ENCODE peak calls at places on chromosomes 3 and 15, in four cellular contexts. Q, W, V and I are unnamed samples.

GRCh38 chr3:185976977-185977678 is 39.3 kb upstream of the TRA2B start:
- DNase-seq in Q (peak), W (peak), V (peak), I (peak)

GRCh38 chr3:52315977-52316764 is at the start of gene DNAH1:
- DNase-seq in Q (no peak), W (no peak), V (no peak), I (no peak)

GRCh38 chr3:183298708-183299153 is 45.7 kb downstream of the B3GNT5 start:
- DNase-seq in Q (peak), W (peak), V (peak), I (peak)

GRCh38 chr15:100725121-100726069 is 123.0 kb downstream of the ASB7 start:
- DNase-seq in Q (no peak), W (no peak), V (no peak), I (no peak)

GRCh38 chr15:90478981-90479481 is 50.7 kb upstream of the CRTC3 start:
- DNase-seq in Q (no peak), W (no peak), V (no peak), I (no peak)

GRCh38 chr3:129116482-129116946 is 5.1 kb downstream of the RAB43 start:
- DNase-seq in Q (no peak), W (no peak), V (no peak), I (no peak)

GRCh38 chr15:50744601-50745000 is 20.9 kb downstream of the SPPL2A start:
- DNase-seq in Q (no peak), W (no peak), V (no peak), I (no peak)

GRCh38 chr15:100202309-100202943 is 139.3 kb downstream of the ADAMTS17 start:
- DNase-seq in Q (no peak), W (no peak), V (no peak), I (no peak)

GRCh38 chr15:41968738-41969137 is 3.6 kb downstream of the EHD4 start:
- DNase-seq in Q (no peak), W (no peak), V (no peak), I (no peak)

GRCh38 chr15:50116477-50116876 is 2.6 kb downstream of the ATP8B4 start:
- DNase-seq in Q (no peak), W (no peak), V (no peak), I (no peak)

GRCh38 chr3:69370156-69370944 is 15.5 kb downstream of the FRMD4B start:
- DNase-seq in Q (peak), W (peak), V (no peak), I (no peak)

GRCh38 chr15:49313650-49314049 is 109.4 kb upstream of the FGF7 start:
- DNase-seq in Q (peak), W (no peak), V (no peak), I (no peak)

GRCh38 chr15:80800067-80800466 is 20.9 kb downstream of the CEMIP start:
- DNase-seq in Q (no peak), W (no peak), V (no peak), I (no peak)

GRCh38 chr15:91141102-91141501 is 41.0 kb downstream of the SV2B start:
- DNase-seq in Q (no peak), W (no peak), V (no peak), I (no peak)

GRCh38 chr15:36430721-36431265 is 148.6 kb upstream of the CDIN1 start:
- DNase-seq in Q (no peak), W (no peak), V (no peak), I (no peak)

GRCh38 chr15:101009176-101009575 is 90.0 kb downstream of the LRRK1 start:
- DNase-seq in Q (no peak), W (no peak), V (no peak), I (no peak)

GRCh38 chr15:85973584-85974347 is 105.9 kb upstream of the AGBL1 start:
- DNase-seq in Q (no peak), W (no peak), V (no peak), I (no peak)

GRCh38 chr15:70508561-70509281 is 254.6 kb downstream of the UACA start:
- DNase-seq in Q (peak), W (no peak), V (no peak), I (no peak)

GRCh38 chr15:100879046-100879445 is 585 bp upstream of the ALDH1A3 start:
- DNase-seq in Q (peak), W (no peak), V (no peak), I (no peak)

GRCh38 chr3:188974856-188975611 is 196.7 kb upstream of the TPRG1 start:
- DNase-seq in Q (no peak), W (no peak), V (no peak), I (no peak)

GRCh38 chr3:135908225-135908624 is 57.3 kb upstream of the PPP2R3A start:
- DNase-seq in Q (peak), W (no peak), V (no peak), I (no peak)

GRCh38 chr3:185460719-185461350 is 38.0 kb downstream of the TMEM41A start:
- DNase-seq in Q (peak), W (no peak), V (no peak), I (no peak)

GRCh38 chr3:117454236-117454635 is 744.7 kb downstream of the TUSC7 start:
- DNase-seq in Q (no peak), W (no peak), V (no peak), I (no peak)

GRCh38 chr15:39908186-39908585 is 11.9 kb downstream of the GPR176 start:
- DNase-seq in Q (peak), W (no peak), V (no peak), I (no peak)

GRCh38 chr3:52094591-52095485 is 38.5 kb upstream of the DUSP7 start:
- DNase-seq in Q (no peak), W (no peak), V (no peak), I (peak)

GRCh38 chr3:187958432-187959003 is 195.4 kb upstream of the LPP start:
- DNase-seq in Q (no peak), W (no peak), V (no peak), I (no peak)

GRCh38 chr3:134897391-134898131 is 102.5 kb downstream of the EPHB1 start:
- DNase-seq in Q (no peak), W (no peak), V (no peak), I (no peak)

GRCh38 chr3:126358038-126358815 is 1.0 kb upstream of the KLF15 start:
- DNase-seq in Q (no peak), W (no peak), V (peak), I (peak)

GRCh38 chr3:33437556-33438283 is 2.5 kb downstream of the UBP1 start:
- DNase-seq in Q (no peak), W (peak), V (no peak), I (no peak)

GRCh38 chr3:114624676-114625181 is 330.9 kb downstream of the TIGIT start:
- DNase-seq in Q (peak), W (peak), V (peak), I (peak)

GRCh38 chr15:61989698-61990097 is 70.5 kb downstream of the VPS13C start:
- DNase-seq in Q (no peak), W (no peak), V (no peak), I (no peak)

GRCh38 chr3:126493731-126494130 is 18.0 kb upstream of the ZXDC start:
- DNase-seq in Q (no peak), W (no peak), V (no peak), I (no peak)

GRCh38 chr3:149386299-149386606 is 8.8 kb upstream of the TM4SF1 start:
- DNase-seq in Q (no peak), W (no peak), V (no peak), I (no peak)

GRCh38 chr3:195752538-195753331 is 32.0 kb downstream of the MUC20 start:
- DNase-seq in Q (no peak), W (no peak), V (no peak), I (no peak)

GRCh38 chr3:186108106-186108940 is 566 bp downstream of the ETV5 start:
- DNase-seq in Q (peak), W (peak), V (peak), I (no peak)

GRCh38 chr3:73529280-73530029 is 95.3 kb downstream of the PDZRN3 start:
- DNase-seq in Q (no peak), W (no peak), V (no peak), I (no peak)

GRCh38 chr3:45872569-45872968 is 13.8 kb upstream of the CCR9 start:
- DNase-seq in Q (no peak), W (no peak), V (no peak), I (no peak)

GRCh38 chr3:180679178-180680096 is at the start of gene CCDC39:
- DNase-seq in Q (peak), W (peak), V (no peak), I (peak)

GRCh38 chr3:120177907-120178306 is 83.7 kb upstream of the GSK3B start:
- DNase-seq in Q (no peak), W (no peak), V (no peak), I (no peak)

GRCh38 chr3:124656531-124656930 is 73.7 kb upstream of the UMPS start:
- DNase-seq in Q (no peak), W (no peak), V (no peak), I (no peak)

GRCh38 chr3:124654470-124654845 is 75.8 kb upstream of the UMPS start:
- DNase-seq in Q (no peak), W (no peak), V (no peak), I (no peak)

GRCh38 chr3:124652009-124652408 is 78.2 kb upstream of the UMPS start:
- DNase-seq in Q (no peak), W (no peak), V (no peak), I (no peak)

GRCh38 chr3:124653071-124653470 is 77.2 kb upstream of the UMPS start:
- DNase-seq in Q (no peak), W (no peak), V (no peak), I (no peak)

DNA sequence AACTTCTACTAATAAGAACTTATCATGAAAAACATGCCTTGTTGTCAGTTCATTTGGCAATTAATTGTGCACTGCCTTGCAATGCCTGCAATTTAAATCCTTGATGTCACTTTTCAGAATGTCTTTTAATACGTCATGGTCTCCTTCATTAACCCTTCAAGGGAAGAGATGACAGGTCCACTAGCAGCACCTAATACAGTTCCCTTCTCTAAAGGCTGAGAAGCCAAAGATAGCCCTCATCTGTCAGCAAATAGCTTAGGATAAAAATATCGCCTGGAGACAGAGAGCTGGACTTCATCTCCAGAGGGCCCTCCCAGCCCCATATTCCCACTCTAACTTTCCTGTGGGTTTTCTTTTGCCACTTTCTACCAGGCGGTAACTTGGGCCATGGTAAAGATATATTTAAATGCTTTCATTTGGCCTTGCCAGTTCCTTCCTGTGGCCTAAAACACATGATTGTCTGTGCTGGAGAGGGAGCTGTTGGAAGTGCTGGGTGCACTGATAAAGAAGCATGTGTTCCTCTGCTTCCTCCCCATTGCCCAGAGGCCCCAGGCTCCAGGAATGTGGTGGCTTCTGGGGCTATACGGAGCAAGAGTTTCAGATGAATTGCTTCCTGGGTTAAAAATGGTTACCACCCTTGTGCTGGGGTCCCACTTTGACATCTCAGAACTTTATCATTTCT is 76.3 kb upstream of the UMPS start:
- DNase-seq in Q (no peak), W (no peak), V (no peak), I (no peak)
- H3K27ac ChIP-seq in Q (no peak), W (peak), V (no peak), I (peak)

DNA sequence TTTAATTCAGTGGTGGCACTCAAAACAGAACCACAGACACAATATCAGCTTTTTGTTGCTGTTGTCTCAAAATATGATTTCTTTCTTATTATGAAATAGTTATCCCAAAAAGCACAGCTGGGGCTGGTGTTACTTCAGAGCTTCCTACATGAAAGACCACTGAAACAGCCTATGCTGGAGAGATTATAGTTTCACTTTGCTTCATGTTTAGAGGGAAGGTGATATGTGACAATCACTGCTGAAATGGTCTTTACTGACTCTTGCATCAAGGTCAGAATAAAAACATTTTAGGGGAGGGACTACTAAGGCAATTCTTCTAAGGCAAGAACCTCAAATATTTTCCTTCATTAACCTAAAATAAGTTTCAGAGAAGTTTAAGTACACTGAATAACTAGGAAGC is 190.6 kb downstream of the TNIK start:
- DNase-seq in Q (no peak), W (no peak), V (no peak), I (no peak)
- H3K27ac ChIP-seq in Q (no peak), W (no peak), V (no peak), I (peak)

DNA sequence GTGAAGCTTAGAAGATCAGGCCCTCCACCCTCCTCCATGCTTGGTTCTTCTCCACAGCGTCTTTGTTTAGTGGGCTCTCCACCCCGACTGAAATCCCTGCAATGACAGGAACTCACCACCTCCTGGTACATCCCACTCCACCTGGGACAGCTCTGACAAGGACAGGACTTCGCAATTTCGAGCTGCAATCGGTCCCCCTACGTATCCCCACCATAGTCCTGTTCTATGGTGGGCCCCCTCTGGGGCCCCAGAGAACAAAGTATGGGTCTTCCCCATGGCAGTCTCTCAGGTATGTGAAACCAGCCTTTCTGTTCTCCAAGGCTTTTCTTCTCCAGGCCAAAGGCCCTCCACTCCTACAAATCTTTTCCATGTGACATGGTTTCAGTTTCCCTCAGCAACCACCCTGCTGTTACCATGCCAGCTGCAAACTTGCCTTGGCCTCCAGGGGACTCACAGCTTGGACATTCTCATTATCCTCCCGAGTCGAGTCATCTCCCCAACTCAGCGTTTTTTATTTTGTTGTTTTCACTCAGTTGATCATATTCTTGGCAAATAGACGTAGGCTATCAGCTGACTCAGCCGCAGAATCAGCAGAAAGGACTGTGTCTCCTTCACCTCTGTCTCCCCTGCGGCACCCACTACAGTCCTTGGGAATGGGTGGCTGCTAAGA is 233.3 kb downstream of the OPA1 start:
- DNase-seq in Q (no peak), W (no peak), V (no peak), I (no peak)
- H3K27ac ChIP-seq in Q (peak), W (no peak), V (no peak), I (no peak)

DNA sequence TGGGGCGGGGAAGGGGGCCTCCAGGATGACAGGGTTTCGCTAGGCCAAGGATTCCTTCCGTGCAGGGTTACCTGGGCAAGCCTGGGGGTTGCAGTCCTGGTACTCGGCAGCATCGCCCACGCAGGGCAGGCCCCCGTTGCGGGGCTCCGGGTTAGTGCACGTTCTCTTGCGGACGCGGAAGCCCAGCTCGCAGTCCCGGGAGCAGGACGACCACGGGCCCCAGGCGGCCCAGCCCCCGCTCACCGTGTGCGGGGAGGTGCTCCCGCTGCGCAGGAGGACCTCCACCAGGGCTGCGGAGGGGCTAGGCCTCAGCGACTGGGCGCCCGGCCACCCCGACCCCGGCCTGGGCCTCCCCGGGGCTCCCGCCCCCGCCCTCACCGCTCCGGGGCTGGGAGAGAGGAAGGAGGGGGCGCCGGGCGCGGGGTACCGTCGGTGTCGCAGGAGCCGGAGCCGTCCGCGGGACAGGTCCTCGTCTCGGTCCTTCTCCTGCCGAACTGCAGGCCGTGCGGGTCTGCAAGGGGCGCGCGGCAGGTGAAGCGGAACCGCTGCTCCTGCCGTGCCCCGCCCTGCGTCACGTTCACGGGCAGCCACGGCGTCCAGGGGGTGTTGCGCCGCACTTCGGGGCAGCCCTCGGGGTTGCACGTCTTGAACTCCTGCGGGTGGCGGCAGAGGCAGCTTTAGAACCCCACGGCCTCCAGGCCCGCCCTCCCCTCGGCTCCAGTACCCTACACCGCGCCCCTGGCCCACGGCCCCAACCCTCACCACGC is 114.6 kb downstream of the SEMA5B start:
- DNase-seq in Q (no peak), W (no peak), V (no peak), I (no peak)
- H3K27ac ChIP-seq in Q (no peak), W (no peak), V (no peak), I (no peak)

DNA sequence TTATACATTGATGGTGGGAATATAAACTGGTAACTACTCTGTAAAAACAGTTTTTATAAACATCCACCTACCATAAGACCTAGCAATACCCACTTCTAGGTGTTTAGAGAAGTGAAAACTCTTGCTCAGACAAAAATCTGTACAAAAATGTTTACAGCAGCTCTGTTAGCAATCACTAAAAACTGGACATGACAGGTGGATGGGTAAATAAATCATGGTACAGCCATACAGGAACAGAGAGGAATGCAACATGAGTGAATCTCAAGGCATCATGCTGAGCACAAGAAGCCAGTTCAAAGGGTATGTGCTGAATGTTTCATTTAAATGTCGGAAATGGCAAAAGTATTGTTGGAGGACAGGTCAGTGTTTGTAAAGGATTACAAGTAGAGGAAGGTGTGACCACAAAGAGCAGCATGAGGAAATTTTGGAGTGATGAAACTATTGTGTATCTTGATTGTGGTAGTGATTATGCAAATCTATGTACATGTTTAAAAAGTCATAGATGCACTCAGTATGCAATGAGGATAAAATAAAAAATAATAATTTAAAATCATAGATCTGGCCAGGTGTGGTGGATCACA is 2.8 kb upstream of the RNU5A-1 start:
- DNase-seq in Q (no peak), W (no peak), V (no peak), I (no peak)
- H3K27ac ChIP-seq in Q (no peak), W (no peak), V (no peak), I (no peak)

GRCh38 chr15:32908135-32908801 is 190.5 kb downstream of the GREM1 start:
- DNase-seq in Q (no peak), W (no peak), V (no peak), I (no peak)

GRCh38 chr15:32909431-32909830 is 191.6 kb downstream of the GREM1 start:
- DNase-seq in Q (no peak), W (no peak), V (no peak), I (no peak)

GRCh38 chr15:32910839-32911238 is 193.0 kb downstream of the GREM1 start:
- DNase-seq in Q (no peak), W (no peak), V (no peak), I (no peak)

GRCh38 chr15:32905481-32905880 is 187.7 kb downstream of the GREM1 start:
- DNase-seq in Q (no peak), W (no peak), V (no peak), I (no peak)

GRCh38 chr15:32908921-32909320 is 191.1 kb downstream of the GREM1 start:
- DNase-seq in Q (no peak), W (no peak), V (no peak), I (no peak)
- H3K27ac ChIP-seq in Q (no peak), W (no peak), V (no peak), I (no peak)